ENCODE peak calls at places on chromosome 9, in eight cellular contexts. K is dorsolateral prefrontal cortex, Z is GM20000, D is GM10248, I is Calu3, X is heart left ventricle, O is AG04450, V is HFFc6. A is an unnamed sample.

GRCh38 chr9:87346061-87346665 is 151.5 kb upstream of the DAPK1 start:
- DNase-seq in K (no peak), Z (no peak), D (no peak), I (no peak), X (no peak), O (no peak), V (no peak), A (no peak)

GRCh38 chr9:134236001-134236421 is 71.6 kb upstream of the RNU6ATAC start:
- DNase-seq in K (no peak), Z (no peak), D (no peak), I (no peak), X (no peak), O (no peak), V (no peak), A (no peak)

GRCh38 chr9:137487454-137488329 is 28.6 kb upstream of the NSMF start:
- DNase-seq in K (no peak), Z (no peak), D (no peak), I (no peak), X (no peak), O (no peak), V (no peak), A (no peak)

GRCh38 chr9:137387034-137387890 is 35.7 kb downstream of the EXD3 start:
- DNase-seq in K (no peak), Z (no peak), D (no peak), I (no peak), X (no peak), O (no peak), V (no peak), A (no peak)

GRCh38 chr9:137007816-137008270 is 11.5 kb upstream of the CLIC3 start:
- DNase-seq in K (no peak), Z (no peak), D (no peak), I (no peak), X (no peak), O (no peak), V (no peak), A (no peak)

GRCh38 chr9:114950761-114951160 is 20.4 kb upstream of the TNFSF8 start:
- DNase-seq in K (no peak), Z (no peak), D (no peak), I (no peak), X (no peak), O (no peak), V (no peak), A (no peak)

GRCh38 chr9:137129456-137130175 is 9.3 kb upstream of the GRIN1 start:
- DNase-seq in K (peak; percentile 91), Z (peak; percentile 97), D (peak; percentile 93), I (peak; percentile 83), X (peak; percentile 91), O (peak; percentile 75), V (peak; percentile 85), A (peak; percentile 40)

GRCh38 chr9:37924538-37924937 is 20.6 kb upstream of the SLC25A51 start:
- DNase-seq in K (no peak), Z (no peak), D (no peak), I (no peak), X (no peak), O (no peak), V (no peak), A (no peak)

DNA sequence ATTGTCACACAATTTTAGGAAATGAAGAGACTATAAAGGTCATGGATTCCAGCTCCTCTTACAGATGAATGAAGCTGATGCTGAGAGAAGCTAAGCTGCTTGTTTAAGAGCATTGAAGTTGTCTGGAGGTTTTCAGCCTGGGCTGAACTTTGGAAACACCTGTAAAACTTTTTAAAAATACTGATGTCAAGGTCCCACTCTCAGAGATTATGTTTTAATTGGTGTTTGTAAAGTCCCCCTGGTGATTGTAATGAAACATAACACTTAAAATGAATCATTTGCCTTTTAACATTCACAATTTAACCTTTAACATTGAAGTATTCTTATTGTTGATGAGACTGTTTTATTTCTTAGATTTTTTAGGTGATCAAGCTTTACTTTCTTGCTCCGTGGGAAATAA is 16.4 kb downstream of the RAD23B start:
- DNase-seq in K (no peak), Z (no peak), D (no peak), I (no peak), X (no peak), O (no peak), V (no peak), A (no peak)
- TF ChIP-seq CTCF in K (no peak), Z (no peak), D (no peak), I (no peak), X (peak; percentile 21), O (peak; percentile 20), V (peak; percentile 68), A (no peak)

DNA sequence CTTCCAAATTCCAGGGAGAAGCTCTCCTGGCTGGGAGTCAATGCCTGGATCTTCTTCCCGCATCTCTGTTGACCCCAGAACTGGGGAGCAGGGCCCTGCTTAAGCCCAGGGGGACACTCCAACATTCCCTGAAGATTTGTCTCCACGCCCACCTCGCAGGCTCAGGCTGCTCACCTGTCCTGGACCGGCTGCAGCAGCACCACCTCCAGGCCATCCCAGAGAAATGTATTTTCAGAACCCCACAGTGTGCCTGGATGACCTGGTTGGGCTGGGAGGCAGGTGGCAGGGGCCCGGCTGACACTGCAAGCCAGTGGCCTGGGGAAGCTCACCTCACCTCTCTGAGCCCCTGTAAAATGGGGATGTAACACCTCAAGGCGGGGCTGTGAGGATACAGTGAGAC is 27.1 kb upstream of the ZBTB43 start:
- DNase-seq in K (no peak), Z (no peak), D (no peak), I (peak; percentile 10), X (no peak), O (no peak), V (no peak), A (no peak)
- TF ChIP-seq CTCF in K (no peak), Z (no peak), D (peak; percentile 15), I (no peak), X (peak; percentile 10), O (no peak), V (peak; percentile 16), A (no peak)

GRCh38 chr9:124818431-124819281 is 34.6 kb upstream of the WDR38 start:
- DNase-seq in K (no peak), Z (no peak), D (no peak), I (peak; percentile 30), X (peak; percentile 64), O (no peak), V (peak; percentile 57), A (no peak)
- TF ChIP-seq CTCF in K (no peak), Z (no peak), D (no peak), I (no peak), X (no peak), O (no peak), V (peak; percentile 13), A (no peak)

GRCh38 chr9:130995399-130995941 is 13.5 kb upstream of the LAMC3 start:
- DNase-seq in K (no peak), Z (no peak), D (no peak), I (no peak), X (peak; percentile 50), O (no peak), V (no peak), A (no peak)
- TF ChIP-seq CTCF in K (no peak), Z (no peak), D (no peak), I (no peak), X (no peak), O (no peak), V (no peak), A (no peak)

GRCh38 chr9:128192601-128193371 is 1.4 kb upstream of the CIZ1 start:
- DNase-seq in K (peak; percentile 82), Z (peak; percentile 80), D (peak; percentile 77), I (peak; percentile 87), X (peak; percentile 77), O (no peak), V (peak; percentile 96), A (peak; percentile 58)
- TF ChIP-seq CTCF in K (no peak), Z (peak; percentile 67), D (no peak), I (no peak), X (peak; percentile 53), O (no peak), V (peak; percentile 65), A (no peak)

GRCh38 chr9:128409998-128410397 is 10.7 kb upstream of the CERCAM start:
- DNase-seq in K (peak; percentile 67), Z (no peak), D (no peak), I (no peak), X (no peak), O (no peak), V (peak; percentile 39), A (no peak)
- TF ChIP-seq CTCF in K (peak; percentile 32), Z (no peak), D (no peak), I (no peak), X (peak; percentile 18), O (peak; percentile 50), V (peak; percentile 59), A (no peak)

GRCh38 chr9:33349743-33350142 is 52.6 kb downstream of the AQP7 start:
- DNase-seq in K (no peak), Z (no peak), D (no peak), I (no peak), X (no peak), O (no peak), V (no peak), A (no peak)
- TF ChIP-seq CTCF in K (no peak), Z (no peak), D (no peak), I (no peak), X (no peak), O (no peak), V (no peak), A (no peak)

DNA sequence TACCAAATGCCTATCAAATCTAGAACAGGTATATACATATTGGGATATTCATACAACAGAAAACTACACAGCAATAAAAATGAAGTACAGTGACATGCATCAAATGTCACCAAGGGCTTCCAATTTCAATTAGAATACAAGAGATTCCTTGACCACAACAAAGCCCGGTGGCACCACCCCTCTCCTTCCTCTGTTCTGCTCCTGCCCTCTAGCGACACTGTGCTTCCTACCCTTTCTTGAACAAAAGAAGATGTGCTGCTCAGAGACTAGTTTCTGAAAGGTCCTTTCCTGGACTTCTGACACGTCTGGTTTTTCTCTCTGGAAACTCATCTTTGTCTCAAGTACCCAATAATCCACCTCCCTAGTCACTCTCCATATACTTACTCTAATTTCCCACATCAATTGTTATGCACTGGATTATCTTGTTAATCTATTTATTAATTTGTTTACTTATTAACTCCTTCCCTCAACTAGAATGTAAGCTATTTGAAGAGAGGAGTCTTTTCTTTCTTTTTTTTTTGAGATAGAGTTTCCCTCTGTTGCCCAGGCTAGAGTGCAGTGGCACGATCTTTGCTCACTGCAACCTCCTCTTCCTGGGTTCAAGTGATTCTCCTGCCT is 70.4 kb upstream of the CTSV start:
- DNase-seq in K (no peak), Z (peak; percentile 48), D (peak; percentile 44), I (peak; percentile 64), X (peak; percentile 47), O (no peak), V (peak; percentile 26), A (no peak)
- TF ChIP-seq CTCF in K (peak; percentile 62), Z (peak; percentile 44), D (peak; percentile 69), I (peak; percentile 38), X (peak; percentile 52), O (peak; percentile 48), V (peak; percentile 61), A (no peak)

DNA sequence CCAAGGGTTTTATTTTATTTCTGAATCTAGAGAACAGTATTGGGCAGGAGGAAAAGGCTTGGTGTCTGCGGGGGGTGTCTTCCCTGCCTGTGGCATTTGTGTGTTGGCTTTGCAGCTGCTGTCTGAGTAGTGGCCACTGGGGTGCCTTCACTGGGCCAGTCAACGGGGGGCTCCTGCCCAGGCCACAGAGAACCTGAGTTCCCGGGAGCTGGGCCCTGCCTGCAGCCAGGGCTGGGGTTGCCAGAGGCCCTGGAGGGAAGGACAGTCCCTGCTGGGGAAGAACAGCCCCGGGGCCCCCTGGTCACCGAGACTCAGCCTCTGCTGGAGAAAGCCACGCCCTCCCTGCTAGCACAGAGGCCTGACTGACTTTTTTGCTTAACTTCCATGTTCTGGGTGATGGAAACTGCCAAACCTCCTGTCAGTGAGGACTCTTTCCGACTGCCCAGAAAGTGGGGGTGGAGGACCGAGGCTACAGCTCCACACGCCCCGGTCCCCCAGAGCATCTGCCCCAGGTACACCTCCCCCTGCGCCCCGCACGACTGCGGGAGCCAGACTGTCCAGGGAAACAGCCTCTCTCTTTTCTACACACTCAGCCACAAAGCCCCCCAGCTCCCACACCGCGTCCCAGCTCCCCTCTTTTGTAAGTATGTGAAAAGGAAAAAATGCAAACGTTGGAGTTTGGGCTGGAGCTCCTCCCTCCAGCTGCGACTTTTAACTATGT is 133.4 kb downstream of the DAB2IP start:
- DNase-seq in K (no peak), Z (no peak), D (no peak), I (no peak), X (peak; percentile 23), O (no peak), V (no peak), A (no peak)
- TF ChIP-seq CTCF in K (no peak), Z (no peak), D (no peak), I (no peak), X (no peak), O (peak; percentile 15), V (peak; percentile 22), A (no peak)